ENCODE peak calls at places on chromosomes 12 and 14, in six cellular contexts. H, P, V, A, R and G are unnamed samples.

GRCh38 chr12:14886271-14886670 is 617 bp upstream of the MGP start:
- DNase-seq in P (no peak), A (no peak), R (no peak), V (no peak), H (no peak), G (no peak)

GRCh38 chr14:36315159-36315853 is 5.1 kb downstream of the MBIP start:
- DNase-seq in H (no peak), R (no peak), A (no peak), P (no peak), V (no peak), G (no peak)

GRCh38 chr14:67814826-67815225 is 1.6 kb downstream of the ZFYVE26 start:
- DNase-seq in R (no peak), V (no peak), A (no peak), H (no peak), P (no peak), G (peak; percentile 46)

GRCh38 chr12:481422-481821 is 21.7 kb downstream of the B4GALNT3 start:
- DNase-seq in V (peak; percentile 65), H (no peak), R (no peak), P (no peak), A (no peak), G (no peak)

GRCh38 chr14:33188880-33189279 is 250.2 kb downstream of the NPAS3 start:
- DNase-seq in R (no peak), P (no peak), V (no peak), A (no peak), H (no peak), G (no peak)

GRCh38 chr14:100030441-100031153 is 34.6 kb upstream of the EVL start:
- DNase-seq in A (no peak), H (no peak), V (no peak), P (no peak), R (no peak), G (no peak)

GRCh38 chr12:14164266-14164665 is 182.9 kb upstream of the GRIN2B start:
- DNase-seq in P (no peak), H (no peak), A (no peak), R (no peak), V (no peak), G (no peak)

GRCh38 chr14:101780887-101781239 is 19.4 kb downstream of the PPP2R5C start:
- DNase-seq in A (no peak), H (no peak), V (no peak), P (no peak), R (no peak), G (no peak)

GRCh38 chr14:75182820-75183219 is 6.4 kb upstream of the TMED10 start:
- DNase-seq in R (no peak), A (no peak), P (no peak), V (no peak), H (no peak), G (peak; percentile 63)

GRCh38 chr12:42887657-42888056 is 298.1 kb upstream of the PRICKLE1 start:
- DNase-seq in V (no peak), P (no peak), A (no peak), H (no peak), R (no peak), G (no peak)

GRCh38 chr12:28710882-28711281 is 438.2 kb upstream of the FAR2 start:
- DNase-seq in P (no peak), H (no peak), V (no peak), A (no peak), R (no peak), G (no peak)

GRCh38 chr12:109864916-109865315 is 15.4 kb downstream of the GLTP start:
- DNase-seq in P (no peak), R (no peak), V (no peak), H (no peak), A (no peak), G (no peak)

GRCh38 chr14:24332094-24332983 is 2.5 kb downstream of the ADCY4 start:
- DNase-seq in H (no peak), P (peak; percentile 86), V (peak; percentile 95), A (peak; percentile 93), R (peak; percentile 89), G (peak; percentile 66)

GRCh38 chr14:77615231-77616132 is 955 bp downstream of the SPTLC2 start:
- DNase-seq in P (peak; percentile 5), H (peak; percentile 3), R (peak; percentile 20), A (peak; percentile 12), V (no peak), G (no peak)

GRCh38 chr12:46459111-46459510 is 86.5 kb upstream of the SLC38A2 start:
- DNase-seq in H (no peak), P (no peak), R (peak; percentile 49), V (no peak), A (peak; percentile 8), G (no peak)

GRCh38 chr12:8120072-8120713 is 3.2 kb upstream of the CLEC4A start:
- DNase-seq in R (no peak), V (no peak), P (no peak), A (no peak), H (no peak), G (no peak)

GRCh38 chr12:11958216-11959091 is 112.3 kb upstream of the BCL2L14 start:
- DNase-seq in V (no peak), P (no peak), R (peak; percentile 74), A (no peak), H (no peak), G (no peak)